ENCODE peak calls at places on chromosomes 5 and 9, in ten cellular contexts. Y, O, J, K, A, L, P, S, E and C are unnamed samples.

GRCh38 chr9:112332977-112333638 is at the start of gene PTBP3:
- DNase-seq in E (peak), J (peak), L (peak), Y (peak), K (peak), O (peak), A (peak), P (peak), S (peak), C (peak)

GRCh38 chr5:141521244-141521781 is 32.4 kb downstream of the PCDHGC5 start:
- DNase-seq in J (no peak), L (no peak), E (no peak), A (peak), O (no peak), S (no peak), K (no peak), P (no peak), Y (no peak), C (no peak)

GRCh38 chr5:146662229-146662628 is 146.2 kb upstream of the GPR151 start:
- DNase-seq in A (no peak), E (no peak), S (no peak), J (no peak), K (no peak), L (peak), P (no peak), Y (no peak), O (no peak), C (no peak)

GRCh38 chr5:72079288-72079687 is 28.0 kb upstream of the MAP1B start:
- DNase-seq in Y (no peak), J (no peak), A (no peak), O (no peak), K (no peak), P (no peak), S (no peak), E (no peak), L (no peak), C (no peak)

GRCh38 chr5:53027913-53028312 is 38.8 kb downstream of the ITGA2 start:
- DNase-seq in P (no peak), A (peak), S (no peak), K (no peak), J (no peak), E (no peak), L (no peak), Y (no peak), O (no peak), C (no peak)

GRCh38 chr5:179368806-179369529 is 23.7 kb upstream of the ADAMTS2 start:
- DNase-seq in L (no peak), E (no peak), A (no peak), J (no peak), S (no peak), O (no peak), Y (no peak), P (no peak), K (no peak), C (no peak)

GRCh38 chr5:133869675-133869978 is 98.8 kb downstream of the C5orf15 start:
- DNase-seq in A (no peak), P (no peak), J (no peak), O (no peak), S (no peak), E (no peak), Y (no peak), L (no peak), K (no peak), C (no peak)

GRCh38 chr5:108642170-108642906 is 105.4 kb upstream of the FER start:
- DNase-seq in O (peak), S (peak), A (peak), L (peak), J (peak), K (peak), E (peak), P (peak), Y (peak), C (peak)

GRCh38 chr5:113167985-113168384 is 191.4 kb downstream of the DCP2 start:
- DNase-seq in L (no peak), A (no peak), J (no peak), S (no peak), P (no peak), E (no peak), O (no peak), Y (no peak), K (no peak), C (no peak)

GRCh38 chr9:106758911-106759310 is 104.1 kb upstream of the ZNF462 start:
- DNase-seq in K (no peak), P (no peak), S (no peak), L (no peak), A (peak), E (no peak), Y (no peak), O (no peak), J (no peak), C (no peak)

GRCh38 chr5:115968770-115969169 is 6.5 kb downstream of the LVRN start:
- DNase-seq in K (no peak), S (no peak), J (no peak), A (no peak), P (no peak), E (no peak), O (no peak), Y (no peak), L (no peak), C (no peak)

GRCh38 chr5:147384346-147385193 is 125.3 kb downstream of the DPYSL3 start:
- DNase-seq in O (no peak), K (no peak), P (no peak), A (peak), Y (no peak), S (no peak), E (no peak), L (no peak), J (no peak), C (no peak)

GRCh38 chr9:99430301-99430700 is 208.2 kb downstream of the SEC61B start:
- DNase-seq in O (no peak), P (no peak), E (no peak), L (no peak), Y (no peak), J (no peak), S (no peak), K (no peak), A (no peak), C (no peak)

GRCh38 chr5:149827086-149827485 is 97.0 kb downstream of the PPARGC1B start:
- DNase-seq in Y (no peak), E (no peak), O (no peak), J (no peak), L (no peak), P (no peak), A (no peak), S (no peak), K (no peak), C (no peak)

GRCh38 chr5:41925555-41925946 is 470 bp downstream of the FBXO4 start:
- DNase-seq in P (peak), O (peak), L (no peak), J (peak), K (peak), S (no peak), A (no peak), Y (peak), E (peak), C (no peak)

GRCh38 chr9:98707158-98708102 is 1.3 kb downstream of the GABBR2 start:
- DNase-seq in S (peak), K (no peak), E (peak), J (peak), O (no peak), L (no peak), Y (peak), P (peak), A (peak), C (peak)

GRCh38 chr5:57681942-57682341 is 199.3 kb upstream of the ACTBL2 start:
- DNase-seq in O (no peak), L (no peak), A (peak), K (no peak), S (no peak), P (no peak), E (no peak), J (no peak), Y (no peak), C (no peak)

GRCh38 chr9:136626066-136626725 is 36.5 kb upstream of the EGFL7 start:
- DNase-seq in O (no peak), K (no peak), L (no peak), P (no peak), E (no peak), A (no peak), J (no peak), S (no peak), Y (no peak), C (no peak)

GRCh38 chr5:74272019-74272775 is 368.3 kb downstream of the ENC1 start:
- DNase-seq in Y (no peak), P (no peak), K (no peak), S (no peak), O (no peak), L (no peak), A (peak), E (no peak), J (no peak), C (no peak)

GRCh38 chr9:92191801-92192200 is 76.6 kb upstream of the SPTLC1 start:
- DNase-seq in K (no peak), L (no peak), J (no peak), S (no peak), Y (no peak), O (no peak), P (no peak), A (peak), E (no peak), C (no peak)

GRCh38 chr9:133732351-133733073 is 5.6 kb downstream of the SARDH start:
- DNase-seq in O (no peak), L (no peak), J (no peak), S (no peak), Y (no peak), E (no peak), P (no peak), A (no peak), K (no peak), C (no peak)

GRCh38 chr9:113483676-113484257 is 20.2 kb downstream of the RGS3 start:
- DNase-seq in P (no peak), O (no peak), K (no peak), Y (no peak), E (no peak), L (no peak), S (no peak), J (no peak), A (no peak), C (no peak)

GRCh38 chr9:122498883-122499288 is 11.7 kb upstream of the OR1J2 start:
- DNase-seq in Y (peak), K (no peak), A (peak), L (peak), O (no peak), P (no peak), S (peak), E (peak), J (peak), C (peak)

GRCh38 chr5:143134269-143134668 is 269.2 kb downstream of the NR3C1 start:
- DNase-seq in S (no peak), A (no peak), Y (no peak), K (no peak), L (no peak), O (no peak), J (no peak), P (no peak), E (no peak), C (no peak)

GRCh38 chr9:77679088-77679487 is 31.0 kb upstream of the GNA14 start:
- DNase-seq in Y (no peak), O (no peak), J (no peak), S (no peak), E (no peak), L (no peak), K (no peak), P (no peak), A (no peak), C (no peak)

GRCh38 chr9:34685591-34685990 is 5.5 kb downstream of the CCL19 start:
- DNase-seq in J (no peak), L (no peak), S (no peak), P (no peak), Y (no peak), E (no peak), O (no peak), K (no peak), A (no peak), C (no peak)

GRCh38 chr9:135007601-135008000 is 79.9 kb upstream of the OLFM1 start:
- DNase-seq in A (no peak), P (no peak), J (no peak), S (no peak), O (no peak), L (no peak), E (no peak), Y (no peak), K (no peak), C (no peak)

GRCh38 chr5:36158144-36158543 is 6.2 kb downstream of the SKP2 start:
- DNase-seq in P (no peak), S (no peak), L (no peak), J (no peak), A (no peak), O (no peak), Y (no peak), E (no peak), K (no peak), C (no peak)

GRCh38 chr9:36862206-36863145 is 171.6 kb downstream of the PAX5 start:
- DNase-seq in Y (peak), A (no peak), K (no peak), L (no peak), S (no peak), O (no peak), E (no peak), J (no peak), P (no peak), C (no peak)

GRCh38 chr9:75184471-75184870 is 96.2 kb downstream of the OSTF1 start:
- DNase-seq in A (no peak), K (no peak), O (no peak), J (no peak), E (no peak), Y (no peak), S (no peak), L (no peak), P (no peak), C (no peak)

GRCh38 chr9:94945191-94946144 is 219.0 kb downstream of the AOPEP start:
- DNase-seq in A (peak), S (no peak), L (no peak), E (no peak), Y (no peak), J (no peak), P (no peak), K (no peak), O (no peak), C (no peak)